ENCODE peak calls at places on chromosome 7, in six cellular contexts. N is HCT116, L is MM.1S, U is PC-3, Z is neural progenitor cell, Y is OCI-LY7. R is an unnamed sample. For H3K4me1, the result is how much of the 10 kb centered on the place peaks cover.

GRCh38 chr7:131052285-131052942 is 275.3 kb upstream of the MKLN1 start:
- DNase-seq in N (no peak), Y (no peak), L (no peak), Z (no peak), U (no peak), R (no peak)

GRCh38 chr7:104772405-104772821 is 241.6 kb upstream of the KMT2E start:
- DNase-seq in L (no peak), N (no peak), U (no peak), Y (no peak), Z (peak), R (no peak)

GRCh38 chr7:139623518-139623917 is 100.0 kb downstream of the CLEC2L start:
- DNase-seq in N (no peak), Y (peak), Z (no peak), U (no peak), L (no peak), R (no peak)

GRCh38 chr7:79833616-79834015 is 301.0 kb upstream of the GNAI1 start:
- DNase-seq in Z (no peak), N (no peak), U (no peak), Y (no peak), L (no peak), R (no peak)

GRCh38 chr7:25009271-25009670 is 29.3 kb upstream of the OSBPL3 start:
- DNase-seq in N (no peak), U (peak), Y (no peak), Z (no peak), L (no peak), R (no peak)

GRCh38 chr7:40916811-40917210 is 782.0 kb downstream of the SUGCT start:
- DNase-seq in N (no peak), Y (no peak), L (no peak), Z (no peak), U (no peak), R (no peak)

GRCh38 chr7:28407643-28408042 is 4.7 kb upstream of the CREB5 start:
- DNase-seq in Y (no peak), N (no peak), Z (no peak), L (no peak), U (peak), R (peak)

GRCh38 chr7:106126170-106126938 is 14.2 kb upstream of the SYPL1 start:
- DNase-seq in Y (no peak), N (no peak), U (peak), Z (no peak), L (no peak), R (no peak)

GRCh38 chr7:133822816-133823552 is 304.2 kb upstream of the LRGUK start:
- DNase-seq in U (no peak), N (no peak), L (no peak), Z (no peak), Y (no peak), R (no peak)

GRCh38 chr7:44466300-44467216 is 23.9 kb downstream of the NUDCD3 start:
- DNase-seq in Z (no peak), Y (no peak), L (no peak), U (no peak), N (no peak), R (no peak)

GRCh38 chr7:117269895-117270294 is 53.0 kb downstream of the WNT2 start:
- DNase-seq in N (no peak), Z (no peak), L (no peak), Y (no peak), U (peak), R (no peak)

GRCh38 chr7:46707973-46708372 is 786.9 kb upstream of the IGFBP3 start:
- DNase-seq in Z (peak), L (no peak), U (no peak), N (no peak), Y (no peak), R (no peak)

GRCh38 chr7:26853788-26854393 is 10.5 kb downstream of the SKAP2 start:
- DNase-seq in Y (peak), Z (peak), N (peak), U (peak), L (peak), R (peak)

GRCh38 chr7:3895341-3895740 is 594.3 kb downstream of the SDK1 start:
- DNase-seq in Z (no peak), L (no peak), N (no peak), U (no peak), Y (no peak), R (no peak)

GRCh38 chr7:115707236-115707635 is 323.3 kb downstream of the TFEC start:
- DNase-seq in U (peak), Y (peak), N (peak), Z (peak), L (peak), R (peak)

GRCh38 chr7:100177040-100178001 is at the start of the genes GPC2 and STAG3:
- DNase-seq in L (peak), U (peak), N (peak), Z (peak), Y (peak), R (peak)

GRCh38 chr7:115475774-115476407 is 554.0 kb downstream of the MDFIC start:
- DNase-seq in Y (no peak), N (no peak), Z (peak), U (peak), L (no peak), R (peak)

GRCh38 chr7:5854738-5855137 is 25.9 kb upstream of the OCM start:
- DNase-seq in L (no peak), U (no peak), Y (no peak), Z (no peak), N (no peak), R (no peak)

GRCh38 chr7:136857573-136857972 is 10.9 kb upstream of the CHRM2 start:
- DNase-seq in L (peak), N (no peak), Z (peak), Y (no peak), U (peak), R (peak)

GRCh38 chr7:141654551-141654950 is 47.4 kb downstream of the DENND11 start:
- DNase-seq in Z (peak), U (peak), Y (peak), L (peak), N (peak), R (peak)

GRCh38 chr7:17963281-17963680 is 23.0 kb upstream of the SNX13 start:
- DNase-seq in Y (no peak), Z (no peak), U (no peak), L (no peak), N (no peak), R (no peak)

GRCh38 chr7:23680417-23681405 is 712 bp downstream of the FAM221A start:
- DNase-seq in Y (peak), L (no peak), U (peak), N (no peak), Z (peak), R (peak)

GRCh38 chr7:46139079-46139478 is 218.0 kb upstream of the IGFBP3 start:
- DNase-seq in Z (no peak), Y (no peak), L (peak), U (peak), N (no peak), R (peak)

GRCh38 chr7:105015631-105015965 is 1.6 kb downstream of the KMT2E start:
- DNase-seq in N (no peak), L (peak), U (peak), Z (peak), Y (peak), R (peak)

GRCh38 chr7:99357701-99358490 is 16.6 kb upstream of the ARPC1B start:
- DNase-seq in Y (no peak), L (no peak), U (no peak), N (no peak), Z (no peak), R (no peak)

GRCh38 chr7:99407849-99408346 is 499 bp downstream of the PDAP1 start:
- DNase-seq in Y (peak), Z (peak), U (peak), L (no peak), N (no peak), R (peak)

GRCh38 chr7:74656911-74657691 is 417 bp upstream of the GTF2I start:
- DNase-seq in U (peak), L (peak), Y (peak), Z (peak), N (peak), R (peak)

GRCh38 chr7:24701232-24701898 is 55.9 kb downstream of the GSDME start:
- DNase-seq in Z (no peak), L (no peak), N (no peak), U (peak), Y (no peak), R (peak)

GRCh38 chr7:27184342-27185012 is 555 bp downstream of the HOXA11 start:
- DNase-seq in U (peak), L (no peak), Y (no peak), Z (peak), N (no peak), R (no peak)

GRCh38 chr7:159093351-159093971 is 51.2 kb downstream of the VIPR2 start:
- DNase-seq in U (no peak), N (no peak), L (no peak), Y (no peak), Z (no peak), R (no peak)

GRCh38 chr7:159092701-159093121 is 52.0 kb downstream of the VIPR2 start:
- DNase-seq in Z (no peak), Y (no peak), U (no peak), N (no peak), L (no peak), R (no peak)

GRCh38 chr7:159095979-159096411 is 48.7 kb downstream of the VIPR2 start:
- DNase-seq in U (no peak), L (no peak), Y (no peak), Z (no peak), N (no peak), R (no peak)

GRCh38 chr7:159094919-159095915 is 49.5 kb downstream of the VIPR2 start:
- DNase-seq in L (no peak), U (no peak), Y (no peak), N (no peak), Z (no peak), R (no peak)

GRCh38 chr7:159094030-159094740 is 50.5 kb downstream of the VIPR2 start:
- DNase-seq in Z (no peak), N (no peak), L (no peak), Y (no peak), U (no peak), R (no peak)
- TF ChIP-seq EZH2phosphoT487 in Z (no peak), N (no peak), L (no peak), Y (no peak), U (no peak), R (no peak)

GRCh38 chr7:137875746-137876145 is 29.0 kb upstream of the DGKI start:
- DNase-seq in Y (no peak), N (no peak), U (no peak), Z (no peak), L (no peak), R (no peak)
- H3K4me1 ChIP-seq in Y (under half), N (under half), U (under half), Z (under half), L (under half), R (under half)

GRCh38 chr7:92806496-92806895 is 29.9 kb downstream of the CDK6 start:
- DNase-seq in L (no peak), Y (no peak), U (no peak), N (no peak), Z (no peak), R (no peak)

GRCh38 chr7:92808635-92809034 is 27.7 kb downstream of the CDK6 start:
- DNase-seq in L (no peak), N (no peak), Z (no peak), Y (no peak), U (no peak), R (no peak)

GRCh38 chr7:92810242-92810611 is 26.1 kb downstream of the CDK6 start:
- DNase-seq in L (peak), N (no peak), Z (no peak), Y (peak), U (no peak), R (no peak)

GRCh38 chr7:92809397-92810241 is 26.8 kb downstream of the CDK6 start:
- DNase-seq in Z (peak), L (peak), U (peak), N (peak), Y (peak), R (peak)

DNA sequence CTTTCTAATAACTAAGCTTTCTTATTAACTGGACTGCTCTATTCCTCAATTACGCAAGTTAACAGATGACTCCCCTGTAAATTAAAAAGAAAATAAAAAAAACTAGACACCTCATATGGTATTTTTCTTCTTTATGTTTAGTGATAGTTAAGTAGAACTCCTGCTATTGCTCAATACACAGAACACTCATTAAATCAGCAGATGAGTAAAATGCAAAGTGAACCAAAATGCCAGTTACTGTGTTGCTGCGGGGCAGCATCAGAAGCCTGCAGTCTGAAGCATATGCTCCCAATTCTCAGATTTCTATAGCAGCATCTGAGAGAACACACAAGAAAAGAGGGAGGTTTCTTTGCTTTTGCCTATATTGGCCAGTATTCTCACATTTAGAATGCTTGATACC is 28.4 kb downstream of the CDK6 start:
- DNase-seq in Z (no peak), Y (no peak), U (no peak), L (no peak), N (no peak), R (no peak)
- H3K4me2 ChIP-seq in Z (no peak), Y (no peak), U (no peak), L (peak), N (no peak), R (no peak)

GRCh38 chr7:13777242-13777641 is 212.2 kb downstream of the ETV1 start:
- DNase-seq in Y (no peak), L (no peak), N (no peak), Z (no peak), U (no peak), R (no peak)
- TF ChIP-seq EZH2phosphoT487 in Y (no peak), L (no peak), N (no peak), Z (no peak), U (no peak), R (no peak)

GRCh38 chr7:30473903-30474302 is 4.7 kb downstream of the NOD1 start:
- DNase-seq in Y (no peak), N (no peak), L (no peak), Z (no peak), U (no peak), R (no peak)

GRCh38 chr7:30474485-30474884 is 4.1 kb downstream of the NOD1 start:
- DNase-seq in Z (no peak), L (no peak), Y (no peak), N (no peak), U (no peak), R (no peak)

GRCh38 chr7:30472081-30472770 is 6.4 kb downstream of the NOD1 start:
- DNase-seq in L (no peak), N (no peak), Y (no peak), Z (no peak), U (no peak), R (no peak)

GRCh38 chr7:30472771-30473392 is 5.7 kb downstream of the NOD1 start:
- DNase-seq in L (no peak), Y (no peak), Z (no peak), N (no peak), U (no peak), R (peak)

DNA sequence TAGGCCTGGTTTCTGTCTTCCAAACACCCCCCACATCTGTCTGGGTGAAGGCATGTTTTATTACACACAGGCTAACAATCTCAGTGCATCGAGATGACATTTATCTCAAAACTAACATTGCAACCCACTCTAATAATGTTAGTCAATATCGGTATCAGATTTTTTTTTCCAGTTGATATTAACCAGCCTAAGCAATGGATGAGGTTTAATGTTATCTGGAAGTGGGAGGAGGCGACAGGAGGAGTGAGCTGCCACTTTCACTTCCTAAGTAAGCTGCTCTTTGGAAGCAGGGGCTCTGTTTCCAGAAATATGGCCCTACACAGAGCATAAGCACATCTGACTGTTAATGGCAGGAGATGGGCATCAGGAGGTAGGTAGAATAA is 5.2 kb downstream of the NOD1 start:
- DNase-seq in N (no peak), U (no peak), Y (peak), Z (no peak), L (no peak), R (no peak)
- H3K4me1 ChIP-seq in N (under half), U (under half), Y (half or more), Z (under half), L (under half), R (half or more)

DNA sequence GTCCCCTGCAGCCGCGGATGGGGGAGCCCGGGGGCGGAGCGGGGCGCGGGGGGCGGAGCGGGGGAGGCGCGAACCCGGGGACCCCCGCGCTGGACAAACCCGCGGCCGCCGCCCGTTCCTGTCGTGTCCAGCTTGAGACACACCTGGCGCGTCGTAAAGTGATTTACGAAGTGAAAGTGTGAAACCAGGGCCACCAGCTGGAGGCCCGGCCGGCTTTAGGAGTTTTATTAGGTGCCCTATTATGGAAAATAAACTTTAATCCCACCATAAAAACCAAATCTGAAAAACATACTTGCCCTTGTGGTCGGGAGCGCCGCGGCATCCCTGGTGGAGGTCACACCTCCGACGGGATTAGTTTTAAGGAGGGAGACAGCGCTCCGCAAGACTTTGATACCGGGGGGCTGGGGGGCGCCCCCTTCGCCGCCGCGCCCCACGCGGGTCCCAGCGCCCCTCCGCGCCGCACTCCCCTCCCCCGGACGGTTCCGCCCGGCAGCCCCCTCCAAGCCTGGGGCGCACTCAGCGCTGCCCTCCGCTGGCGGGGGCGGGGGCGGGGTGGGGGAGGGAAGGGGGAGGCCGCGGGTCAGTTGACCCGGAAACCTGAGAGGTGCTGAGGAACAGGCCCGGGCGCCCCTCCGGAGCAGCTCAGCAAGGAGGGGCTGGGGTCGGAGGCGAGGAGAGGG is 10.3 kb downstream of the MNX1 start:
- DNase-seq in U (no peak), L (peak), Z (peak), N (no peak), Y (no peak), R (no peak)
- H3K4me2 ChIP-seq in U (peak), L (peak), Z (peak), N (peak), Y (peak), R (peak)

GRCh38 chr7:101450064-101450463 is 87.4 kb downstream of the COL26A1 start:
- DNase-seq in N (no peak), L (no peak), U (no peak), Y (no peak), Z (no peak), R (no peak)

GRCh38 chr7:101453617-101454016 is 90.9 kb downstream of the COL26A1 start:
- DNase-seq in U (no peak), L (no peak), Z (no peak), Y (no peak), N (no peak), R (no peak)
- TF ChIP-seq EZH2phosphoT487 in U (no peak), L (no peak), Z (no peak), Y (no peak), N (no peak), R (no peak)

GRCh38 chr7:150359918-150360681 is 8.5 kb upstream of the REPIN1 start:
- DNase-seq in Y (no peak), L (no peak), N (no peak), U (no peak), Z (no peak), R (no peak)

GRCh38 chr7:150361807-150362621 is 6.6 kb upstream of the REPIN1 start:
- DNase-seq in L (no peak), Z (peak), N (no peak), U (no peak), Y (no peak), R (no peak)

GRCh38 chr7:150359007-150359917 is 9.4 kb upstream of the REPIN1 start:
- DNase-seq in Y (no peak), N (no peak), Z (no peak), U (no peak), L (no peak), R (no peak)

GRCh38 chr7:150361402-150361801 is 7.2 kb upstream of the REPIN1 start:
- DNase-seq in Z (peak), U (no peak), Y (no peak), L (no peak), N (no peak), R (no peak)

GRCh38 chr7:150360682-150361058 is 8.0 kb upstream of the REPIN1 start:
- DNase-seq in U (no peak), Z (no peak), Y (no peak), N (no peak), L (no peak), R (no peak)
- H3K4me1 ChIP-seq in U (under half), Z (under half), Y (under half), N (under half), L (under half), R (under half)

GRCh38 chr7:123738356-123738755 is 10.4 kb downstream of the WASL start:
- DNase-seq in Y (no peak), U (no peak), L (no peak), Z (no peak), N (no peak), R (peak)

GRCh38 chr7:123738808-123739207 is 10.0 kb downstream of the WASL start:
- DNase-seq in U (peak), Y (no peak), L (no peak), Z (no peak), N (no peak), R (no peak)

GRCh38 chr7:123745437-123745836 is 3.4 kb downstream of the WASL start:
- DNase-seq in Z (no peak), L (no peak), Y (no peak), U (no peak), N (no peak), R (no peak)

GRCh38 chr7:123744416-123744815 is 4.4 kb downstream of the WASL start:
- DNase-seq in U (no peak), Z (no peak), N (no peak), Y (no peak), L (no peak), R (no peak)

GRCh38 chr7:123741940-123742339 is 6.9 kb downstream of the WASL start:
- DNase-seq in U (no peak), L (no peak), Y (no peak), Z (no peak), N (no peak), R (no peak)
- H3K4me2 ChIP-seq in U (no peak), L (no peak), Y (no peak), Z (no peak), N (no peak), R (peak)

DNA sequence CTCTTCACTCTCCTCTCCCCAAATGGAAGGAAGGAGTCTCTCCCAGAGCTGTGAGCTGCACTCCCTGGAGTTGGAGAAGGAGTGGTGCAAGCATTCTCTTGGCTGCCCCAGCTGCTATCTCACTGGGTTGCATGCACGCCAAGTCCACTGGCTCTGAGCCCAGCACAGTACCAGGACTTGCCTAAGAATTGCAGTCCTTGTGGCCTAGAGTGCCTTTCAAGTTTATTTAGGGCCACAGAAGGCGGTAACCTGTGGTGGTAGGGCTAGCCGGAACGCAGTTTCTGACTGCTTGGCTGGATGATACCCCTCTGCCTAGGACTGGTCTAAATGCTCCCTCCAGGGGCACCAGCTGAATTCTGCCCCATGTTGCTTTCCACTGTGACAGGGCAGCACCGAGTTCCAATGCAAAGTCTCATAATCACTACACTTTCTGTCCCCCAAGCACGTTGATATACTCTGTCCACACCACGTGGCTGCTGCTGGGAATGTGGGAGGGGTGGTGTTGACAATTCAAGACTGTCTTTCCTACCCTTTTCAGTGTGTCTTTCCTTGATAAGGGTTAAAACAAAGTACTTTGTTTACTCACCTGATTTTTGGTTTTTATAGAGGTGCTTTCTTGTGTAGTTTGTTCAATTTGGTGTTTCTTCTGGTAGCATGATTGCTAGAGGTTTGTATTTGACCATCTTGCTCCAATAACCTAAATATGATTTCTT is 57.0 kb downstream of the PHTF2 start:
- DNase-seq in N (no peak), Y (no peak), Z (no peak), U (no peak), L (no peak), R (no peak)
- TF ChIP-seq EZH2phosphoT487 in N (no peak), Y (no peak), Z (no peak), U (no peak), L (no peak), R (no peak)

R was measured in hepatocyte.